ENCODE peak calls at places on chromosomes 16 and 17, in eight cellular contexts. V is skeletal muscle cell; H is adipocyte; G is T-helper 1 cell; F is NB4; E is NCI-H1105; K is effector CD4-positive, alpha-beta T cell; C is tibial artery. Q is an unnamed sample.
A peak's percentile ranks its signal among the peaks of the same experiment; 100 is the strongest.

GRCh38 chr16:3138342-3138741 is 3.5 kb downstream of the ZNF213 start:
- DNase-seq in V (no peak), H (no peak), G (no peak), F (no peak), E (no peak), K (no peak), C (no peak), Q (no peak)

GRCh38 chr17:67050066-67050465 is 5.7 kb downstream of the CACNG1 start:
- DNase-seq in V (no peak), H (no peak), G (no peak), F (no peak), E (no peak), K (no peak), C (no peak), Q (no peak)

GRCh38 chr17:61397086-61397842 is 2.4 kb upstream of the TBX2 start:
- DNase-seq in V (no peak), H (peak; percentile 76), G (no peak), F (no peak), E (no peak), K (no peak), C (no peak), Q (no peak)

GRCh38 chr17:68029512-68030215 is 5.9 kb upstream of the KPNA2 start:
- DNase-seq in V (no peak), H (no peak), G (no peak), F (no peak), E (no peak), K (no peak), C (no peak), Q (no peak)

GRCh38 chr16:65481956-65482355 is 360.1 kb upstream of the CDH11 start:
- DNase-seq in V (no peak), H (no peak), G (no peak), F (no peak), E (no peak), K (no peak), C (no peak), Q (no peak)

GRCh38 chr17:6455321-6455705 is 11.1 kb downstream of the PIMREG start:
- DNase-seq in V (no peak), H (peak; percentile 15), G (no peak), F (no peak), E (no peak), K (no peak), C (no peak), Q (peak; percentile 2)

GRCh38 chr16:85549766-85550421 is 63.2 kb upstream of the GSE1 start:
- DNase-seq in V (no peak), H (no peak), G (no peak), F (no peak), E (no peak), K (no peak), C (no peak), Q (no peak)

GRCh38 chr16:49398761-49399160 is 25.2 kb downstream of the C16orf78 start:
- DNase-seq in V (no peak), H (no peak), G (no peak), F (no peak), E (no peak), K (no peak), C (no peak), Q (no peak)

GRCh38 chr16:53891409-53892139 is 187.6 kb downstream of the FTO start:
- DNase-seq in V (no peak), H (no peak), G (no peak), F (no peak), E (no peak), K (no peak), C (no peak), Q (no peak)

GRCh38 chr17:41785876-41786226 is 660 bp downstream of the JUP start:
- DNase-seq in V (no peak), H (no peak), G (no peak), F (peak; percentile 83), E (peak; percentile 30), K (no peak), C (no peak), Q (peak; percentile 37)

GRCh38 chr17:44795928-44796327 is 34.2 kb downstream of the GJC1 start:
- DNase-seq in V (no peak), H (no peak), G (no peak), F (no peak), E (no peak), K (no peak), C (no peak), Q (no peak)

GRCh38 chr17:47807421-47807820 is 14.2 kb downstream of the OSBPL7 start:
- DNase-seq in V (no peak), H (no peak), G (no peak), F (no peak), E (no peak), K (no peak), C (no peak), Q (no peak)

GRCh38 chr16:11783319-11784047 is 13.6 kb downstream of the ZC3H7A start:
- DNase-seq in V (no peak), H (peak; percentile 45), G (peak; percentile 45), F (no peak), E (no peak), K (peak; percentile 54), C (no peak), Q (no peak)

GRCh38 chr17:48644910-48645557 is 18.9 kb upstream of the HOXB9 start:
- DNase-seq in V (no peak), H (no peak), G (no peak), F (no peak), E (no peak), K (no peak), C (no peak), Q (no peak)

GRCh38 chr17:16878084-16878483 is 93.8 kb downstream of the TNFRSF13B start:
- DNase-seq in V (no peak), H (no peak), G (no peak), F (no peak), E (no peak), K (no peak), C (no peak), Q (no peak)

GRCh38 chr17:7988750-7989178 is 13.7 kb upstream of the GUCY2D start:
- DNase-seq in V (peak; percentile 41), H (peak; percentile 97), G (peak; percentile 49), F (peak; percentile 84), E (peak; percentile 90), K (peak; percentile 62), C (no peak), Q (peak; percentile 46)

Q was measured in NCI-H526 treated with DMSO at 0.1 percent for 48 hours.